ENCODE peak calls at places on chromosomes 5 and 9, in five cellular contexts. L is tibial artery, W is IMR-90, Q is keratinocyte, J is hepatocyte. D is an unnamed sample.

GRCh38 chr9:127664678-127665507 is 41.9 kb upstream of the CFAP157 start:
- DNase-seq in L (no peak), W (peak), Q (no peak), J (peak), D (peak)

GRCh38 chr5:129400395-129400983 is 59.6 kb upstream of the ADAMTS19 start:
- DNase-seq in L (no peak), W (no peak), Q (no peak), J (no peak), D (no peak)

GRCh38 chr5:150579462-150580400 is 60.7 kb upstream of the SYNPO start:
- DNase-seq in L (peak), W (no peak), Q (no peak), J (peak), D (no peak)

GRCh38 chr9:122354536-122355199 is 16.2 kb upstream of the PTGS1 start:
- DNase-seq in L (no peak), W (no peak), Q (no peak), J (no peak), D (no peak)

GRCh38 chr9:77575785-77576184 is 72.3 kb downstream of the GNA14 start:
- DNase-seq in L (no peak), W (peak), Q (no peak), J (peak), D (no peak)

GRCh38 chr9:112125961-112126388 is 49.1 kb downstream of the SUSD1 start:
- DNase-seq in L (no peak), W (peak), Q (no peak), J (no peak), D (no peak)

GRCh38 chr9:125579030-125579932 is 127.7 kb downstream of the MAPKAP1 start:
- DNase-seq in L (no peak), W (no peak), Q (no peak), J (no peak), D (no peak)

GRCh38 chr5:71996789-71997188 is 110.5 kb upstream of the MAP1B start:
- DNase-seq in L (no peak), W (no peak), Q (no peak), J (no peak), D (no peak)

GRCh38 chr9:109751253-109751652 is 28.7 kb upstream of the PALM2AKAP2 start:
- DNase-seq in L (no peak), W (peak), Q (no peak), J (peak), D (no peak)

GRCh38 chr9:122526602-122527001 is 491 bp downstream of the OR1N1 start:
- DNase-seq in L (no peak), W (no peak), Q (no peak), J (no peak), D (no peak)

GRCh38 chr9:124771867-124772621 is 933 bp upstream of the NR6A1 start:
- DNase-seq in L (no peak), W (peak), Q (no peak), J (peak), D (peak)

GRCh38 chr9:127415158-127415557 is 9.0 kb upstream of the ZNF79 start:
- DNase-seq in L (no peak), W (no peak), Q (no peak), J (no peak), D (no peak)

GRCh38 chr5:132484386-132484715 is 6.2 kb downstream of the IRF1 start:
- DNase-seq in L (peak), W (no peak), Q (no peak), J (no peak), D (no peak)

GRCh38 chr9:35820076-35820475 is 5.2 kb upstream of the HINT2 start:
- DNase-seq in L (no peak), W (peak), Q (no peak), J (no peak), D (no peak)

GRCh38 chr5:360277-361027 is 38.9 kb downstream of the AHRR start:
- DNase-seq in L (no peak), W (no peak), Q (no peak), J (no peak), D (no peak)

GRCh38 chr5:77003246-77003645 is 27.0 kb upstream of the AGGF1 start:
- DNase-seq in L (no peak), W (no peak), Q (no peak), J (no peak), D (no peak)

GRCh38 chr5:54753034-54753433 is 232.4 kb downstream of the ESM1 start:
- DNase-seq in L (no peak), W (peak), Q (no peak), J (no peak), D (no peak)

GRCh38 chr9:16625831-16626230 is 244.6 kb downstream of the BNC2 start:
- DNase-seq in L (no peak), W (peak), Q (no peak), J (no peak), D (no peak)

GRCh38 chr5:16392718-16393117 is 72.9 kb downstream of the ZNF622 start:
- DNase-seq in L (no peak), W (no peak), Q (no peak), J (no peak), D (no peak)

GRCh38 chr5:32325067-32325466 is 12.3 kb upstream of the MTMR12 start:
- DNase-seq in L (no peak), W (peak), Q (no peak), J (no peak), D (peak)

GRCh38 chr5:151897017-151897552 is 27.6 kb downstream of the GLRA1 start:
- DNase-seq in L (no peak), W (no peak), Q (no peak), J (no peak), D (no peak)

GRCh38 chr9:36798350-36799065 is 225.8 kb downstream of the MELK start:
- DNase-seq in L (no peak), W (no peak), Q (no peak), J (no peak), D (no peak)

GRCh38 chr9:92482336-92482735 is at the start of gene ASPN:
- DNase-seq in L (no peak), W (peak), Q (no peak), J (peak), D (no peak)

GRCh38 chr5:131265318-131265803 is 1.5 kb downstream of the CDC42SE2 start:
- DNase-seq in L (no peak), W (peak), Q (no peak), J (peak), D (no peak)

GRCh38 chr5:15365040-15365439 is 134.9 kb upstream of the FBXL7 start:
- DNase-seq in L (no peak), W (no peak), Q (no peak), J (no peak), D (no peak)

GRCh38 chr5:112965733-112966306 is 10.8 kb upstream of the DCP2 start:
- DNase-seq in L (no peak), W (no peak), Q (no peak), J (no peak), D (no peak)

GRCh38 chr9:116812231-116813028 is 125.3 kb downstream of the TRIM32 start:
- DNase-seq in L (no peak), W (peak), Q (no peak), J (no peak), D (no peak)

GRCh38 chr5:40172721-40173120 is 507.0 kb upstream of the PTGER4 start:
- DNase-seq in L (no peak), W (no peak), Q (no peak), J (no peak), D (no peak)

GRCh38 chr9:87609002-87609401 is 111.3 kb downstream of the DAPK1 start:
- DNase-seq in L (no peak), W (no peak), Q (no peak), J (no peak), D (no peak)

GRCh38 chr9:87612536-87612935 is 113.4 kb upstream of the CTSL start:
- DNase-seq in L (no peak), W (no peak), Q (no peak), J (no peak), D (no peak)

GRCh38 chr9:87607859-87608258 is 110.2 kb downstream of the DAPK1 start:
- DNase-seq in L (no peak), W (no peak), Q (no peak), J (no peak), D (no peak)

GRCh38 chr9:87613265-87614111 is 112.4 kb upstream of the CTSL start:
- DNase-seq in L (no peak), W (no peak), Q (no peak), J (no peak), D (no peak)

DNA sequence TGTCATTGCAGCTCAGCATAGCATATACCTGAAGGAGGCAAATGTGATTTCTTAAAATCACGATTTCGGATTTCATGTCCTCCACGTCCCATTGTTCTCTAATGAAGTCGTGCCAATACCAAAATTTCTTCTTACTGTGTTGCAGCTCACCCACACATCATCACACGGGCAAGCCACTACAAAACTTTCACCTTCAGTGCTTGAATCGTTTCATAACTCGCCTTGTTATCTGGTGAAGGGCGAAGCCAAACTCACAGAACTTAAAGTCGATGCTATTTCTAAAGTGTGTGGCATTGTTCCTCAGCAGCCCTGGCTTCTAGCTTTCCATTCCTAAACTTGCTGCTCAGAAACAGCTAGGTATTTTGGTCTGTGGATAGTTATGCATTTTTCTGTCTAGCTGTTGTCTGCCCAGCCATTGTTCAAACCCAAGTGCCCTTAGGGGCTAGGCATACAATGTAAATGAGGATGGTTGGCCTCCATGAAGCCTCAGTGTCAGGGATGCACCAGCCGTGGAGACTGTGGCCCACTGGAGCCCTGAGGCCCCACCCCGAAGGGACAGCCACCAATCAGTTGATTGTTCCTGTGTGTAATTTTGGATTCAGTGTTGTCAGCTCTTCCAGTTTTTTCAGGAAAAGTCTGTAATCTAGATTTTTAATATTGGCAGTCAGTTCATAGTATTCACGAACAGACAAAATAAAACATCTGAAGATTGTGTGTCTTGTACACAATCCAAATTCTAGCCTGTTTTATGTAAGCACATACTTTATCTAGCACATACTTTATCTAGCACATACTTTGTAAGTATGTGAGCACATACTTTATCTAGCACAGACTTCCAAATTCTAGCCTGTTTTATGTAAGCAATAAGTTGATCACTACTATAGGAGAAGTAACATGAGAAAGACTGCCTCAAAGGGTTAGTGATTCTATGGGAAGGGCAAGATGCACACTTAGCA is 112.8 kb downstream of the DAPK1 start:
- DNase-seq in L (no peak), W (peak), Q (no peak), J (no peak), D (no peak)
- H3K27ac ChIP-seq in L (no peak), W (peak), Q (no peak), J (no peak), D (no peak)

DNA sequence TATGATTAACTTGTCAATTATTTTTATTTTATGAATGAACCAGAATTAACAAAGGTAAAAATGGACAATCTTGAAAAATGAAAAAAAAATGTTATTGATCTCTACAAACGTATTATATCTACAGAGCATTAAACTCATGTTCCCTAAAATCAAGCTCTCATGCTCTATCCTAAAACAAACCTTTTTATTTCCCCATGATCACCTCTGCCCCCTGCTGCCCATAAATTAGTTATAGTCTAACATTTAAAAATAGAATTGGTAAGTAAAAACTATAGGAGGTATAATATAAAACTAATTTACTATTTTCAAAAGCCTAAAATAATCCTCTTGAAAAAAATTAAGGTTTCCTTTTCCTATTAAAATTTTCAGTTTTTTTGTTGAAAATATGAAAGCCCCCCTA is 168.0 kb upstream of the POU5F2 start:
- DNase-seq in L (no peak), W (no peak), Q (no peak), J (no peak), D (no peak)
- TF ChIP-seq CTCF in L (no peak), W (peak), Q (no peak), J (peak), D (no peak)

GRCh38 chr5:163564321-163564924 is 59.0 kb downstream of the MAT2B start:
- DNase-seq in L (no peak), W (peak), Q (peak), J (peak), D (peak)

GRCh38 chr5:163565931-163566608 is 60.7 kb downstream of the MAT2B start:
- DNase-seq in L (no peak), W (peak), Q (no peak), J (peak), D (peak)

GRCh38 chr5:163566678-163567077 is 61.3 kb downstream of the MAT2B start:
- DNase-seq in L (no peak), W (no peak), Q (no peak), J (no peak), D (no peak)

GRCh38 chr5:163563880-163564279 is 58.5 kb downstream of the MAT2B start:
- DNase-seq in L (no peak), W (no peak), Q (no peak), J (no peak), D (no peak)

DNA sequence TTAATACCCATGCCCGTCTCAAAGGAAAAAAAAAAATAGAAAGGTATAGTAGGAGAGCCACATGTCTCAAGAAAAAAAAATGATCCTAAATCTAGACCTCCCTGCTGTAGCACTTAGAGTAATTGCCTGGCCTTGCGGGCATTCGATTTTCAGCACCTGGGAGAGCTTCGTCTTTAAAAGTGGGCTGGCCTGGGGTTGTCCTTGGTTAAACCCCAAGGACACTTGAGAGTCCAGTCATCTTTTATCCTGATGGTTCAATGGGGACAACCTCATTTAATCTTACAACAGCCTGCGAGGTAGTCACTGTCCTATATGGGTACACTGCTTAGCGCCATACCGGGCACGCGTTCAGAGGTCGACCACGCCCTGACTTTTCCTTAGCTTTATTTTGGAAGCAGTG is 60.1 kb downstream of the MAT2B start:
- DNase-seq in L (no peak), W (no peak), Q (no peak), J (peak), D (no peak)
- H3K4me3 ChIP-seq in L (peak), W (peak), Q (no peak), J (peak), D (peak)

GRCh38 chr5:125059255-125060050 is 313.0 kb upstream of the ZNF608 start:
- DNase-seq in L (no peak), W (peak), Q (no peak), J (peak), D (no peak)

GRCh38 chr5:125058185-125058826 is 311.9 kb upstream of the ZNF608 start:
- DNase-seq in L (no peak), W (peak), Q (no peak), J (peak), D (no peak)

GRCh38 chr5:125054106-125054505 is 307.7 kb upstream of the ZNF608 start:
- DNase-seq in L (no peak), W (peak), Q (no peak), J (no peak), D (no peak)

GRCh38 chr5:125053179-125053578 is 306.7 kb upstream of the ZNF608 start:
- DNase-seq in L (no peak), W (no peak), Q (no peak), J (no peak), D (no peak)

DNA sequence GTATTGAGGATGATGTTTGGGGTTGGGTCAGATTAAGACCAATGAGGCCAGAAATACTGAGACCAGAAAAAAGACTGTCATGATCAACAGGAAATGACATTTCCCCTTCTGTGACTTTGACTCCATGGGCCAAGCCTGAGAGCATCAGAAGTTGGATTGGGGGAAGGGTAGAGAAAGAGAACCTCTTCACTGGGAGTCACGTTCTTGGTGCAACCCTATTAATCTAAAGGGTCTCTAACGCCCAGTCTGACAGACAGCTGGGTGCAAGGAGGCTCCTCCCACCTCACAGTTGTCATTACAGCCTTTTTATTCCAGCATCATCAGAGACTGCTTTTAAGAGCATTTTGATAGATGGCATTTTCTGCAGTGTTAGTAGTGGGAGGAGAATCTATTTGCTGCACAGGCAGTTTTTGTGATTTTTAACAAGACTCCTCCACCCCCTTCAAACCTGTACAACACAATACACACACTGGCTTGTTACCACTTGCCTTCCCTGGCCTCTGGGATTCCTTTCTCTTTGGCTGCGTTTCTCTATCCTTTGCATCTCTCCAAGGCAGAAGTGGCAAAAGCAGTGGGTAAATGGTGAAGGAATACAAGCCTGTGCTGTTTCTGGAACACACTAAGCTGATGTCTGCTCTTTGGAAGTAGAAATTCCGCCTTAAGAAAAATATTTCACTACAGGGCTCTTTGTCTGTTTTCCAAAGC is 310.4 kb upstream of the ZNF608 start:
- DNase-seq in L (no peak), W (no peak), Q (no peak), J (no peak), D (no peak)
- H3K27ac ChIP-seq in L (no peak), W (no peak), Q (no peak), J (no peak), D (no peak)

GRCh38 chr5:181063514-181063913 is 23.4 kb downstream of the BTNL9 start:
- DNase-seq in L (no peak), W (no peak), Q (no peak), J (no peak), D (no peak)
- TF ChIP-seq CTCF in L (no peak), W (no peak), Q (no peak), J (no peak), D (no peak)

DNA sequence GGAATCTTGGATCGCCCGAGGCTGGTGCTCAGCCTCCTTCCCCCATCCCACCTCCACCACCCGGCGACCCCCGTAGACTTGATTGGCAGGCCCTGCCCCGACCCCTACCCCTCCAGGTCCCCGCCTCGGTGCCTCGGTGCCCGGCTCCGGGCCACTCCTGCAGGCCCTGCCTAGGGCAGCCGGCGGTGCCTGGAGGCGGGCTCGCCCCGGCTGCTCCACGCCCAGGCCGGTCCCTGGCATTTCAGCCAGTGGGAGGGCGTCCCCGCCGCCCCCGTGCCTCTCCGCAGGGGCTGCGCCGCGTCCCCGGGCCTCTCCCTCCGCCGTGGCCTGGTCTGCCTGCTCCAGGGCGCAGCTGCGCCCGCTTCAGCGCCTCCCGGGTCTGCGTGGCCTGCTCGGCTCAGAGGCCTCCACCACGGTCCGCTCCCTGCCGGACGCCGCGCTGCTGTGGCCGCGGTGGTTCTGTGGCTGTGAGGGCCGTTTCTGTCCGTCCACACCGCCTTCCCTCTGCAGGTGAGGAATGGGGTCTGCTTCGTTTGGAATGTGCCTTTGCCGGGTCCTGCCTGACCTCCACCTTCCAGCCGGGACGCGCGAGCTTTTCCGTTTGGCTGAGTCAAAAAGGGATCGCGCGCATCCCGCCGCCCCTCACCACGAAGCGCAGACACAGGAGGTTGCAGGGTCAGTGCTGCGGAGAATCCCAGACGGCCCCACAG is 48.3 kb upstream of the IRX4 start:
- DNase-seq in L (peak), W (no peak), Q (no peak), J (peak), D (no peak)
- H3K4me3 ChIP-seq in L (peak), W (no peak), Q (peak), J (peak), D (peak)

DNA sequence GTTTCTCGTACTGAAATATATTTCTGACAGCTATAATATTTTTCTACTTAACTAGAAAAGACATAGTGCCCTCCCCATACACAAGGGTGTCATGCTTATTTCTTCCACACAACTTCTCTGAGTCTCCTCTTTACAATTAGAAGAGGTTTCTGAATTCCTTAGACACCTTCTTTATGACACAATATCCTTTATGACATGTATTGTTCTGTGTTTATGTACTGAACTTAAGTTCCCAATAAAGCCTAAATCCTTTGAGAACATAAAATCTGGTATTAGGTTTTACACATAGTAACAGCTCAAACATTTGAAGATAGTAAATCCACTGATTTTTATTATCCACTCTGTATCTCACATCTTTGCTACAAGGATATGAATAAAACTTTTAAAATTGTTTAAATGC is 32.5 kb downstream of the GRAMD2B start:
- DNase-seq in L (no peak), W (no peak), Q (no peak), J (no peak), D (no peak)
- H3K27ac ChIP-seq in L (no peak), W (no peak), Q (peak), J (no peak), D (peak)

GRCh38 chr5:148443998-148444397 is 60.2 kb downstream of the FBXO38 start:
- DNase-seq in L (no peak), W (peak), Q (no peak), J (peak), D (no peak)
- TF ChIP-seq CTCF in L (peak), W (peak), Q (peak), J (peak), D (peak)